ENCODE peak calls at places on chromosomes 12 and 14, in five cellular contexts. W, M, K, X and L are unnamed samples.

GRCh38 chr14:78448483-78449094 is 278.4 kb downstream of the NRXN3 start:
- DNase-seq in K (peak; percentile 68), M (peak; percentile 16), W (peak; percentile 25), X (peak; percentile 50), L (peak; percentile 33)

GRCh38 chr12:62435337-62436163 is 31.1 kb upstream of the MON2 start:
- DNase-seq in K (peak; percentile 44), X (peak; percentile 4), M (peak; percentile 28), W (peak; percentile 51), L (peak; percentile 41)

GRCh38 chr12:26226629-26227375 is 31.4 kb downstream of the SSPN start:
- DNase-seq in M (no peak), X (peak; percentile 48), W (peak; percentile 34), K (no peak), L (peak; percentile 64)

GRCh38 chr14:81323621-81324400 is 76.3 kb downstream of the STON2 start:
- DNase-seq in K (no peak), W (no peak), M (peak; percentile 36), X (no peak), L (no peak)

GRCh38 chr12:32466187-32466586 is 66.8 kb downstream of the FGD4 start:
- DNase-seq in M (no peak), X (no peak), K (no peak), W (no peak), L (no peak)

GRCh38 chr12:14768823-14769405 is 34.4 kb downstream of the WBP11 start:
- DNase-seq in W (no peak), K (peak; percentile 36), M (no peak), X (no peak), L (peak; percentile 35)

GRCh38 chr12:99957866-99958466 is 26.8 kb downstream of the ANKS1B start:
- DNase-seq in M (no peak), X (no peak), W (no peak), K (no peak), L (no peak)

GRCh38 chr12:49017764-49018281 is 753 bp downstream of the PRKAG1 start:
- DNase-seq in K (no peak), X (no peak), M (no peak), W (no peak), L (peak; percentile 72)

GRCh38 chr14:86296173-86296572 is 766.2 kb downstream of the FLRT2 start:
- DNase-seq in M (no peak), W (no peak), K (peak; percentile 19), X (no peak), L (no peak)